ENCODE peak calls at places on chromosomes 11 and 22, in eight cellular contexts. O is astrocyte, I is T-cell, U is thoracic aorta, T is heart right ventricle, X is NCI-H446 treated with DMSO at 0.1 percent for 48 hours, D is LHCN-M2, N is EL. B is an unnamed sample.

GRCh38 chr22:40519284-40519947 is 117.1 kb downstream of the MRTFA start:
- DNase-seq in O (no peak), I (no peak), U (no peak), T (no peak), X (no peak), D (no peak), N (no peak), B (no peak)

GRCh38 chr11:6259638-6260019 is at the start of gene CCKBR:
- DNase-seq in O (no peak), I (peak), U (no peak), T (no peak), X (no peak), D (no peak), N (no peak), B (peak)

GRCh38 chr11:103806130-103806900 is 230.1 kb upstream of the DDI1 start:
- DNase-seq in O (peak), I (no peak), U (peak), T (peak), X (peak), D (peak), N (peak), B (no peak)

GRCh38 chr22:45600791-45601730 is 70.6 kb upstream of the ATXN10 start:
- DNase-seq in O (peak), I (no peak), U (no peak), T (no peak), X (no peak), D (no peak), N (peak), B (no peak)

GRCh38 chr11:61752925-61753551 is 602 bp downstream of the MYRF start:
- DNase-seq in O (no peak), I (no peak), U (no peak), T (no peak), X (no peak), D (no peak), N (no peak), B (no peak)

GRCh38 chr11:115257286-115258077 is 246.7 kb downstream of the CADM1 start:
- DNase-seq in O (no peak), I (no peak), U (no peak), T (no peak), X (no peak), D (no peak), N (no peak), B (peak)

GRCh38 chr11:84720706-84721402 is 906.3 kb downstream of the DLG2 start:
- DNase-seq in O (no peak), I (no peak), U (no peak), T (peak), X (no peak), D (no peak), N (no peak), B (peak)

GRCh38 chr11:803770-804598 is 1.0 kb downstream of the PIDD1 start:
- DNase-seq in O (no peak), I (no peak), U (no peak), T (no peak), X (no peak), D (no peak), N (no peak), B (no peak)

GRCh38 chr22:46139895-46140350 is 10.4 kb upstream of the PPARA start:
- DNase-seq in O (no peak), I (no peak), U (no peak), T (no peak), X (no peak), D (no peak), N (no peak), B (no peak)

GRCh38 chr11:35586216-35586615 is 32.0 kb upstream of the FJX1 start:
- DNase-seq in O (no peak), I (no peak), U (no peak), T (no peak), X (no peak), D (no peak), N (no peak), B (no peak)

GRCh38 chr22:17172172-17172833 is 13.2 kb upstream of the HDHD5 start:
- DNase-seq in O (no peak), I (no peak), U (no peak), T (peak), X (no peak), D (no peak), N (no peak), B (peak)

GRCh38 chr11:118921929-118922744 is 3.6 kb downstream of the BCL9L start:
- DNase-seq in O (peak), I (no peak), U (peak), T (peak), X (no peak), D (peak), N (peak), B (peak)

GRCh38 chr22:19819209-19819910 is 35.3 kb downstream of the GNB1L start:
- DNase-seq in O (no peak), I (no peak), U (no peak), T (no peak), X (no peak), D (no peak), N (no peak), B (no peak)

GRCh38 chr11:116525961-116526495 is 246.8 kb downstream of the BUD13 start:
- DNase-seq in O (no peak), I (no peak), U (no peak), T (no peak), X (no peak), D (no peak), N (no peak), B (no peak)

GRCh38 chr11:85394288-85394687 is 232.9 kb downstream of the DLG2 start:
- DNase-seq in O (no peak), I (no peak), U (no peak), T (no peak), X (no peak), D (no peak), N (no peak), B (no peak)

GRCh38 chr11:65932558-65932919 is 12.7 kb upstream of the TSGA10IP start:
- DNase-seq in O (no peak), I (no peak), U (no peak), T (no peak), X (no peak), D (no peak), N (peak), B (peak)

GRCh38 chr22:23098718-23099524 is 28.6 kb downstream of the GNAZ start:
- DNase-seq in O (no peak), I (no peak), U (no peak), T (peak), X (no peak), D (no peak), N (no peak), B (no peak)

GRCh38 chr11:68796779-68797178 is 44.9 kb downstream of the CPT1A start:
- DNase-seq in O (peak), I (no peak), U (no peak), T (no peak), X (no peak), D (no peak), N (no peak), B (no peak)

GRCh38 chr11:127677813-127678212 is 677.2 kb upstream of the KIRREL3 start:
- DNase-seq in O (no peak), I (no peak), U (no peak), T (no peak), X (no peak), D (no peak), N (no peak), B (no peak)

GRCh38 chr11:130819561-130819960 is 96.7 kb downstream of the SNX19 start:
- DNase-seq in O (no peak), I (no peak), U (no peak), T (no peak), X (no peak), D (no peak), N (no peak), B (no peak)

GRCh38 chr11:79403839-79404238 is 37.0 kb downstream of the TENM4 start:
- DNase-seq in O (no peak), I (no peak), U (no peak), T (no peak), X (no peak), D (no peak), N (no peak), B (no peak)

GRCh38 chr11:100855466-100856067 is 168.5 kb downstream of the ARHGAP42 start:
- DNase-seq in O (peak), I (no peak), U (no peak), T (no peak), X (peak), D (peak), N (peak), B (no peak)

GRCh38 chr11:65446446-65447277 is 24.1 kb downstream of the NEAT1 start:
- DNase-seq in O (peak), I (no peak), U (no peak), T (no peak), X (no peak), D (peak), N (peak), B (no peak)

GRCh38 chr11:100220801-100221200 is 466.3 kb upstream of the ARHGAP42 start:
- DNase-seq in O (no peak), I (no peak), U (no peak), T (no peak), X (no peak), D (no peak), N (no peak), B (no peak)

GRCh38 chr11:8713760-8714159 is 31.2 kb downstream of the RPL27A start:
- DNase-seq in O (no peak), I (no peak), U (no peak), T (no peak), X (no peak), D (no peak), N (no peak), B (no peak)

GRCh38 chr11:75938543-75938942 is 123.5 kb downstream of the UVRAG start:
- DNase-seq in O (peak), I (no peak), U (no peak), T (no peak), X (no peak), D (peak), N (peak), B (no peak)

GRCh38 chr11:118283756-118284350 is 19.8 kb upstream of the MPZL2 start:
- DNase-seq in O (no peak), I (no peak), U (no peak), T (no peak), X (no peak), D (no peak), N (no peak), B (no peak)

GRCh38 chr11:39569784-39570183 is 1889.7 kb downstream of the LRRC4C start:
- DNase-seq in O (no peak), I (no peak), U (no peak), T (no peak), X (no peak), D (no peak), N (no peak), B (no peak)

GRCh38 chr11:68989936-68990606 is 9.3 kb upstream of the MRGPRD start:
- DNase-seq in O (no peak), I (no peak), U (no peak), T (no peak), X (no peak), D (no peak), N (no peak), B (peak)

GRCh38 chr11:57307666-57308270 is 17.0 kb downstream of the TNKS1BP1 start:
- DNase-seq in O (no peak), I (no peak), U (no peak), T (no peak), X (no peak), D (no peak), N (no peak), B (no peak)

GRCh38 chr22:44364750-44365118 is 52.0 kb upstream of the SHISAL1 start:
- DNase-seq in O (no peak), I (no peak), U (no peak), T (no peak), X (no peak), D (no peak), N (no peak), B (no peak)

GRCh38 chr11:73236879-73237278 is 18.8 kb downstream of the P2RY2 start:
- DNase-seq in O (no peak), I (no peak), U (no peak), T (peak), X (no peak), D (no peak), N (peak), B (peak)

GRCh38 chr11:114215871-114216803 is 80.1 kb upstream of the NNMT start:
- DNase-seq in O (no peak), I (no peak), U (no peak), T (peak), X (no peak), D (no peak), N (no peak), B (no peak)

GRCh38 chr11:129285387-129285786 is 90.3 kb upstream of the BARX2 start:
- DNase-seq in O (no peak), I (no peak), U (no peak), T (no peak), X (no peak), D (no peak), N (no peak), B (no peak)

GRCh38 chr22:27488456-27489224 is 312.9 kb downstream of the MN1 start:
- DNase-seq in O (no peak), I (no peak), U (no peak), T (no peak), X (no peak), D (no peak), N (no peak), B (no peak)

GRCh38 chr11:105177658-105178057 is 38.1 kb upstream of the CARD18 start:
- DNase-seq in O (peak), I (no peak), U (no peak), T (no peak), X (peak), D (peak), N (peak), B (no peak)

GRCh38 chr22:26035523-26035922 is 133.7 kb upstream of the SEZ6L start:
- DNase-seq in O (no peak), I (no peak), U (no peak), T (no peak), X (no peak), D (no peak), N (no peak), B (no peak)

B was measured in WTC11.